ENCODE peak calls at places on chromosomes 11 and 22, in six cellular contexts. E is stimulated activated CD4-positive, alpha-beta T cell treated with anti-CD3 and anti-CD28 coated beads, Interleukin-2, amount 100 ng/mL, for 48 hours; K is upper lobe of right lung; I is progenitor cell of endocrine pancreas; N is H1; S is GM23338. U is an unnamed sample.

GRCh38 chr11:3849297-3849874 is 6.1 kb upstream of the STIM1 start:
- DNase-seq in I (no peak), S (peak), E (peak), N (no peak), K (no peak), U (peak)

GRCh38 chr11:126793596-126793995 is 207.0 kb downstream of the KIRREL3 start:
- DNase-seq in I (no peak), S (no peak), N (no peak), E (no peak), K (no peak), U (no peak)

GRCh38 chr11:59728913-59729312 is 15.3 kb upstream of the OR10V1 start:
- DNase-seq in E (no peak), N (no peak), I (no peak), K (no peak), S (no peak), U (no peak)

GRCh38 chr22:49826603-49827306 is 918 bp downstream of the BRD1 start:
- DNase-seq in S (peak), E (no peak), I (no peak), N (no peak), K (peak), U (peak)

GRCh38 chr11:129374081-129374992 is 1.3 kb upstream of the BARX2 start:
- DNase-seq in S (peak), N (no peak), I (no peak), K (no peak), E (no peak), U (peak)

GRCh38 chr22:21651521-21652009 is 9.5 kb downstream of the SDF2L1 start:
- DNase-seq in I (no peak), K (no peak), E (no peak), S (no peak), N (no peak), U (no peak)

GRCh38 chr22:27576815-27577564 is 224.6 kb downstream of the MN1 start:
- DNase-seq in N (no peak), K (no peak), S (peak), I (no peak), E (no peak), U (no peak)

GRCh38 chr11:93032580-93032979 is 63.1 kb downstream of the MTNR1B start:
- DNase-seq in S (no peak), E (no peak), N (no peak), K (no peak), I (no peak), U (no peak)

GRCh38 chr11:84437129-84438123 is 1151.3 kb upstream of the CCDC90B start:
- DNase-seq in S (peak), N (peak), I (peak), K (peak), E (no peak), U (peak)

GRCh38 chr11:86916330-86916729 is 38.9 kb downstream of the FZD4 start:
- DNase-seq in S (no peak), I (no peak), E (no peak), N (no peak), K (no peak), U (no peak)

GRCh38 chr11:85810871-85811611 is at the start of gene SYTL2:
- DNase-seq in S (peak), E (peak), I (peak), N (no peak), K (peak), U (peak)

GRCh38 chr11:113385749-113386148 is 1.8 kb upstream of the ANKK1 start:
- DNase-seq in I (no peak), E (no peak), N (no peak), K (no peak), S (no peak), U (no peak)

GRCh38 chr22:48742556-48743343 is 1084.9 kb downstream of the BRD1 start:
- DNase-seq in K (no peak), E (no peak), N (no peak), I (peak), S (no peak), U (no peak)

GRCh38 chr11:73197348-73197747 is 20.7 kb upstream of the P2RY2 start:
- DNase-seq in I (no peak), N (no peak), S (no peak), E (no peak), K (peak), U (no peak)

GRCh38 chr11:72146625-72147024 is 11.1 kb downstream of the FOLR3 start:
- DNase-seq in I (no peak), S (no peak), K (no peak), N (no peak), E (no peak), U (no peak)